ENCODE peak calls at places on chromosome 20, in eight cellular contexts. Z is right lobe of liver; Y is endothelial cell of umbilical vein; P is heart right ventricle; R is SK-N-SH; N is effector memory CD4-positive, alpha-beta T cell; E is brain microvascular endothelial cell; O is K562. D is an unnamed sample.

GRCh38 chr20:25237610-25238318 is 10.1 kb upstream of the PYGB start:
- DNase-seq in Z (no peak), Y (peak; percentile 92), P (no peak), R (no peak), N (no peak), E (peak; percentile 99), O (peak; percentile 71), D (peak; percentile 99)

GRCh38 chr20:3896302-3896701 is 7.1 kb downstream of the PANK2 start:
- DNase-seq in Z (no peak), Y (peak; percentile 60), P (no peak), R (no peak), N (no peak), E (no peak), O (no peak), D (peak; percentile 64)

GRCh38 chr20:22918286-22918983 is 116.7 kb upstream of the SSTR4 start:
- DNase-seq in Z (no peak), Y (no peak), P (no peak), R (no peak), N (no peak), E (no peak), O (no peak), D (no peak)

GRCh38 chr20:44217342-44218092 is 6.9 kb upstream of the OSER1 start:
- DNase-seq in Z (peak; percentile 74), Y (peak; percentile 55), P (peak; percentile 69), R (peak; percentile 62), N (peak; percentile 49), E (peak; percentile 58), O (peak; percentile 64), D (peak; percentile 73)

GRCh38 chr20:50546729-50547314 is 36.6 kb downstream of the PTPN1 start:
- DNase-seq in Z (no peak), Y (no peak), P (no peak), R (no peak), N (no peak), E (no peak), O (no peak), D (no peak)

GRCh38 chr20:64083380-64084208 is 604 bp downstream of the LKAAEAR1 start:
- DNase-seq in Z (peak; percentile 84), Y (peak; percentile 65), P (peak; percentile 66), R (peak; percentile 94), N (peak; percentile 28), E (peak; percentile 45), O (peak; percentile 89), D (peak; percentile 65)

GRCh38 chr20:46118481-46119020 is 437 bp downstream of the CD40 start:
- DNase-seq in Z (no peak), Y (peak; percentile 48), P (peak; percentile 44), R (no peak), N (no peak), E (no peak), O (no peak), D (no peak)

GRCh38 chr20:34528921-34529297 is 12.7 kb downstream of the DYNLRB1 start:
- DNase-seq in Z (no peak), Y (peak; percentile 52), P (peak; percentile 53), R (no peak), N (no peak), E (no peak), O (no peak), D (peak; percentile 39)

DNA sequence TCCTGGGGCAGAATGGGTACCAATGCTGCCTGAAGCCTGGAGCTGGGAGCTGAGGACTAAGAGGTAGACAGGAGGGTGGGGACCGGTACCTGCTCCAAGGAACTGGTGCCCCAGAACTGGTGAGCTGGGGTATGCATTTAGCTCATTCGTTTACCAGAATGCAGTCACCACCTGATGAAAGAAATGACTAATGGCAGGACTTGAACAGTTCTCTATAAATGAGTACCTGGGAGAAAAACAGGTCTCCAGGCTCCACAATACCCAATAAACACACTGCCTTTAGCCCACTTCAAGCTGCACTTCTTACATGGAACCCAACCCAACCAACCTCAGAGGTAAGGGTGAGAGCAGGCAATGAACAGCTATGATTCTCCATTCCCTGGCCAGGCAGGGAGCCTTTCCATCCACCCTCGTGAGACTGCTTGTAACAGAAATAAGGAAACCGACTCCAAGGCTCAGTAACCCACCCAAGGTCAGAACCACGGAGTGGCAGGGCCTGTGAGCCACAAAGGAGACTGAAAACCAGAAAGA is 15.4 kb downstream of the FKBP1A start:
- DNase-seq in Z (no peak), Y (peak; percentile 55), P (no peak), R (no peak), N (no peak), E (no peak), O (no peak), D (no peak)
- H3K27ac ChIP-seq in Z (no peak overlapping the region), Y (peak overlapping the region; percentile 83), P (peak overlapping the region; percentile 40), R (no peak overlapping the region), N (no peak overlapping the region), E (peak overlapping the region; percentile 15), O (no peak overlapping the region), D (no peak overlapping the region)

GRCh38 chr20:38599410-38599882 is 2.2 kb upstream of the ARHGAP40 start:
- DNase-seq in Z (peak; percentile 85), Y (no peak), P (peak; percentile 60), R (peak; percentile 81), N (no peak), E (no peak), O (peak; percentile 32), D (no peak)
- H3K27ac ChIP-seq in Z (no peak overlapping the region), Y (no peak overlapping the region), P (no peak overlapping the region), R (no peak overlapping the region), N (no peak overlapping the region), E (no peak overlapping the region), O (no peak overlapping the region), D (no peak overlapping the region)

GRCh38 chr20:58054082-58054481 is 174.4 kb downstream of the ANKRD60 start:
- DNase-seq in Z (no peak), Y (no peak), P (no peak), R (no peak), N (no peak), E (no peak), O (no peak), D (no peak)
- H3K27ac ChIP-seq in Z (no peak overlapping the region), Y (no peak overlapping the region), P (no peak overlapping the region), R (no peak overlapping the region), N (no peak overlapping the region), E (no peak overlapping the region), O (no peak overlapping the region), D (no peak overlapping the region)

GRCh38 chr20:6495907-6496306 is 271.6 kb upstream of the BMP2 start:
- DNase-seq in Z (no peak), Y (no peak), P (no peak), R (no peak), N (no peak), E (no peak), O (no peak), D (no peak)
- H3K27ac ChIP-seq in Z (no peak overlapping the region), Y (no peak overlapping the region), P (no peak overlapping the region), R (no peak overlapping the region), N (no peak overlapping the region), E (no peak overlapping the region), O (no peak overlapping the region), D (no peak overlapping the region)

GRCh38 chr20:32479697-32480140 is 105.4 kb downstream of the NOL4L start:
- DNase-seq in Z (peak; percentile 44), Y (no peak), P (no peak), R (no peak), N (no peak), E (no peak), O (no peak), D (no peak)
- H3K27ac ChIP-seq in Z (no peak overlapping the region), Y (no peak overlapping the region), P (no peak overlapping the region), R (peak overlapping the region; percentile 7), N (no peak overlapping the region), E (no peak overlapping the region), O (no peak overlapping the region), D (no peak overlapping the region)

GRCh38 chr20:48773837-48774418 is 53.9 kb downstream of the PREX1 start:
- DNase-seq in Z (no peak), Y (no peak), P (no peak), R (no peak), N (no peak), E (no peak), O (no peak), D (peak; percentile 40)
- H3K27ac ChIP-seq in Z (no peak overlapping the region), Y (no peak overlapping the region), P (no peak overlapping the region), R (no peak overlapping the region), N (peak overlapping the region; percentile 33), E (no peak overlapping the region), O (no peak overlapping the region), D (no peak overlapping the region)

GRCh38 chr20:41119593-41120561 is 17.5 kb upstream of the PLCG1 start:
- DNase-seq in Z (no peak), Y (no peak), P (no peak), R (no peak), N (no peak), E (no peak), O (no peak), D (no peak)

GRCh38 chr20:41123636-41124035 is 13.7 kb upstream of the PLCG1 start:
- DNase-seq in Z (no peak), Y (no peak), P (no peak), R (no peak), N (no peak), E (no peak), O (no peak), D (no peak)

GRCh38 chr20:41124451-41125094 is 12.8 kb upstream of the PLCG1 start:
- DNase-seq in Z (no peak), Y (no peak), P (no peak), R (no peak), N (no peak), E (no peak), O (no peak), D (no peak)

GRCh38 chr20:41118632-41119031 is 18.7 kb upstream of the PLCG1 start:
- DNase-seq in Z (no peak), Y (no peak), P (no peak), R (no peak), N (no peak), E (no peak), O (no peak), D (no peak)

DNA sequence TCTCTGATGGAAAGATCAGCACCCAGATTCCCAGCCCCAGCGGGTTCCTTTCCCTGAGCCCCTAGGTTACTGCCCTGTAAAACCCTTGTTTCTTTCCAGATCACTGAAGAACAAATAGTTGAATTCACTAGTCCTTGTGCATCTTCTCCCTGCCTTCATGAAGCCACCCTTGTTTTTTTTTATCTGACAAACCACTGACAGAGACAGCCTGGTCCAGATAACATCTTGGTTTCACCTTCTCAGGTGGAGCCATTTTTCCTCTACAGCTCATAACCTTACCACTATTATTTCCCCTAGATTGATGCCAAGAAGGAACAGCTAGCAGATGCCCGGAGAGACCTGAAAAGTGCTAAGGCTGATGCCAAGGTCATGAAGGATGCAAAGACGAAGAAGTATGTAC is 15.9 kb upstream of the PLCG1 start:
- DNase-seq in Z (no peak), Y (no peak), P (no peak), R (no peak), N (no peak), E (no peak), O (no peak), D (no peak)
- H3K27ac ChIP-seq in Z (no peak overlapping the region), Y (no peak overlapping the region), P (no peak overlapping the region), R (no peak overlapping the region), N (no peak overlapping the region), E (no peak overlapping the region), O (no peak overlapping the region), D (no peak overlapping the region)

D was measured in fibroblast of lung.